ENCODE peak calls at places on chromosomes 6 and 20, in four cellular contexts. J is K562, S is HepG2, L is GM12878. R is an unnamed sample.

GRCh38 chr6:3456794-3457709 is at the start of gene SLC22A23:
- DNase-seq in J (peak; percentile 86), S (peak; percentile 56), L (no peak), R (peak; percentile 88)

GRCh38 chr6:89487864-89488263 is 54.9 kb downstream of the ANKRD6 start:
- DNase-seq in J (no peak), S (no peak), L (no peak), R (no peak)

GRCh38 chr6:170152111-170152926 is 138.6 kb downstream of the DLL1 start:
- DNase-seq in J (no peak), S (no peak), L (no peak), R (no peak)

GRCh38 chr6:47187883-47188587 is 121.7 kb downstream of the TNFRSF21 start:
- DNase-seq in J (no peak), S (peak; percentile 81), L (no peak), R (no peak)

GRCh38 chr6:80217799-80218198 is 111.3 kb downstream of the BCKDHB start:
- DNase-seq in J (no peak), S (no peak), L (no peak), R (no peak)

GRCh38 chr20:46226602-46227001 is 81.7 kb downstream of the CDH22 start:
- DNase-seq in J (no peak), S (no peak), L (no peak), R (no peak)

GRCh38 chr6:106059331-106059730 is 26.8 kb upstream of the PRDM1 start:
- DNase-seq in J (no peak), S (no peak), L (no peak), R (no peak)

GRCh38 chr20:32589256-32589655 is 4.1 kb upstream of the NOL4L start:
- DNase-seq in J (no peak), S (no peak), L (no peak), R (no peak)

GRCh38 chr6:75751443-75751842 is 2.4 kb downstream of the MYO6 start:
- DNase-seq in J (no peak), S (no peak), L (no peak), R (no peak)

GRCh38 chr20:6698056-6698455 is 69.4 kb upstream of the BMP2 start:
- DNase-seq in J (no peak), S (peak; percentile 66), L (no peak), R (no peak)

GRCh38 chr6:142926494-142927273 is 18.3 kb downstream of the HIVEP2 start:
- DNase-seq in J (peak; percentile 60), S (peak; percentile 93), L (no peak), R (peak; percentile 61)

GRCh38 chr6:81997091-81997926 is 244.8 kb upstream of the TENT5A start:
- DNase-seq in J (peak; percentile 3), S (no peak), L (peak; percentile 57), R (no peak)

GRCh38 chr6:168525926-168526630 is 85.1 kb downstream of the SMOC2 start:
- DNase-seq in J (no peak), S (no peak), L (no peak), R (no peak)

GRCh38 chr6:134502614-134503541 is 185.0 kb upstream of the SGK1 start:
- DNase-seq in J (no peak), S (no peak), L (no peak), R (no peak)

GRCh38 chr6:161226005-161226964 is 47.6 kb downstream of the AGPAT4 start:
- DNase-seq in J (peak; percentile 96), S (no peak), L (no peak), R (no peak)

GRCh38 chr6:4640139-4640538 is 136.1 kb upstream of the CDYL start:
- DNase-seq in J (no peak), S (no peak), L (no peak), R (no peak)

GRCh38 chr20:63980317-63980805 is 571 bp upstream of the PRPF6 start:
- DNase-seq in J (no peak), S (peak; percentile 50), L (no peak), R (no peak)

GRCh38 chr20:37161830-37162549 is 17.1 kb upstream of the RPN2 start:
- DNase-seq in J (peak; percentile 69), S (no peak), L (no peak), R (no peak)
- TF ChIP-seq FOXK2 in J (no peak), S (no peak), L (no peak), R (no peak)

GRCh38 chr6:10659697-10660348 is 34.6 kb downstream of the C6orf52 start:
- DNase-seq in J (peak; percentile 40), S (no peak), L (no peak), R (no peak)
- TF ChIP-seq FOXK2 in J (no peak), S (no peak), L (no peak), R (no peak)

GRCh38 chr6:141467881-141468280 is 664.8 kb upstream of the GJE1 start:
- DNase-seq in J (no peak), S (no peak), L (no peak), R (no peak)
- TF ChIP-seq FOXK2 in J (no peak), S (no peak), L (no peak), R (no peak)

DNA sequence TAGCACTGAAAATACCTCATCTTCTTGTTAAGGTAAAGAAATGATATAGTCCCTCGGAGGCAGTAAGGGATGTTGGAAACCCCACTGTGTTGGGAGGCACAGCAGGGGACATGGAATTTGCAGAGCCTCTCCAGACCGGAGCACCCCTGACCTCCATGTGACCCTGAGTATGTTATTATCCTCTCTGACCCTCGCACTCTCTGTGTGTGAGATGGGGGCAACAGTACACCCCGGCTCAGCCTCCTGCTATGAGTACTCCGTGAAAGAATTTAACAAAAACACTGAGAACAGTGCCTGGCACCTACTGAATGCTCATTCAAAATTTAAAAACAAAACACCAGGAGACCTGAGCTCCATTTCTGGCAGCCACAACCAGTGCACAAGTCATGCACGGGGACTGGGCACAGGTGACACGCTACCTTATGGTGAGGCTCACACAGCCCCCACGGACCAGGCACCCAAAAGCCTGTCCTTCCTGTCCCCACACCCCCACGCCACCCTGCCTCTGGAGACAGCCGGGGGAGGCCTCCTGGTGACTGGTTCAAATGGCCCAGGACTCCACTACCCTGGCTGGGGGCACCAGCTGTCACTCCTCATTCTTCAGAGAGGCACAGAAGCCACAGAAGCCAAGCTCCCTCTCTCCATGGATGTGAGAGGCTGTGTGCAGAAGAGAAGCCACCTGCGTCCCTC is 6.1 kb downstream of the NINL start:
- DNase-seq in J (no peak), S (peak; percentile 87), L (no peak), R (no peak)
- TF ChIP-seq FOXK2 in J (no peak), S (no peak), L (no peak), R (no peak)

DNA sequence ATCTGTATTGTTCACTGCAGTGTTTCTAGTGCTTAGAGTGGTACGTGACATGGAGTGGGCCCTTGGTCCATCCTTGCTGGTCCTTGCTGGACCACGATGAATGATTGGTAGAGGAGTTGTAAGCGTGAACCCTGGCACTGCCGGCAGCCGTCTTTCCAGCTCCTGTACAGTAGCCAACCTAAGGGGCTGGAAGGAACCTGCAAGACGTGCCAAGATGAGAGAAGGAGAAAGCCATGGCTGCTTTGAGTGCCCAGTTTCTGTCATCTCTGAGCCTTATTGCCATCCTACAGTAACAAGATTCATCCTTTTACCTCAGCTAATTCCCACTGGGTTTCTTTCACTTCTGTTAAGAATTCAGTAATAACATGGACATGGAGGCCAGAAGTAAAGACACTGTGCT is 5.9 kb downstream of the DHX35 start:
- DNase-seq in J (no peak), S (no peak), L (no peak), R (no peak)
- TF ChIP-seq FOXK2 in J (no peak), S (no peak), L (no peak), R (no peak)

DNA sequence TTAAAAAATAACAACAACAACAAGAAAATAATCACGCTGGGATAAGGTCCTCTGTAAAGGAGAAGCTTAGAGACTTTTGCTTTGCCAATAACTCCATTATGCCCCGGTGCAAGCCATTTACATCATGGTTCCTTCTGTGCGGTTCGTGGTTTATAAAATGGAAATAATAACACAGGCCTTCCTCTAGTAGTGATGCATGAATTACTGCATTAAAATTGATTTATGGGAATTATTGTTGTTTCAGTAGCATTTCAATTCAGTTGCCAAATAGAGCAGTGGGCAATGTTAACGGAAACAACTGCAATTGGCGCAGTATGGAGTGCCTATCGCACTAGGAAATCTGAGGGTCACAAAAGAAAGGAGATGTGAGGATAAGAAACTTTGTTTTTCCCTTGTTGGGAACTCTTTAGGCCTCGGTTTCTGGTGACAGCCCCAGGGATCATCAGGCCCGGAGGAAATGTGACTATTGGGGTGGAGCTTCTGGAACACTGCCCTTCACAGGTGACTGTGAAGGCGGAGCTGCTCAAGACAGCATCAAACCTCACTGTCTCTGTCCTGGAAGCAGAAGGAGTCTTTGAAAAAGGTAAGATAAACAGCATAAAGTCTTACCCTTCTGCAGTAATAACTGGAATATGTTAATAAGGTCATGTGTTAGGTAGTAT is 1.1 kb downstream of the CD109 start:
- DNase-seq in J (no peak), S (no peak), L (no peak), R (no peak)
- TF ChIP-seq FOXK2 in J (no peak), S (no peak), L (no peak), R (no peak)

DNA sequence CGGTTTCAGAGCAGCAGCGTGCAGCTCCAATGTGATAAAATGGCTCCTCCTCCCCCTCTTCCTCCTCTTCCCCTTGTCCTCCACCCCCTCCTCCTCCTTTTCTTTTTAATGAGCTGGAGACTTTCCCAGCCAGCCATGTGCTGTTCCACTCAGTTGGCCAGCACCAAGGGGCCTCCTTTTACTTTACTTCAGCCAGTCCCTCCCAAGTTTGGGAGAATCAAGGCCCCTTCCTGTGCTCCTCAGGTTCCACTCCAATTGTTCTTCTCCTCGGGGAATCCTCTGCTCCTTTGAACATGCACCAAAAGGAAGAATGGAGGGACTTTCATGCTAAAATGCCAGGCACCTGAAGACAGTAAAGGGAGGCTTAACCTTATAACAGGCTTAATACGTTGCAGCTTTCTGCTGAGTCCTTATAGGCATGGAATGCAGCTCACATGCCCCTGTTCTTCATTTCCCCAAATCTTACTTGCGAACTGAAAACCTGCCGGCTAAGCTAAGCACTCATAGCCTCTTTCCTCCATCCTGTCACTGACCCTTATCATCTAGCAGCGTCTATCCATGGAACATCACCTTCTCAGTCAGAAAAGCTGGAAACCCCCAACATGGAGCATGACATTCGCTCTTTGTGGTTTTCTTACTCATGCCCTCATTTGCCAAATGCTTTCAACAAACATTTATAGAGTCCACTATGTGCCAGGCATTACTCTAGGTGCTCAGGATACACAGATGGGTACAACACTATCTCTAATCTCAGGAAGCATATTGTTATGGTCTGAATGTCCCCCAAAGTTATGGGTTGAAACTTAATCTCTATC is 170.6 kb downstream of the PHACTR1 start:
- DNase-seq in J (no peak), S (no peak), L (no peak), R (no peak)
- TF ChIP-seq FOXK2 in J (no peak), S (no peak), L (no peak), R (no peak)

R was measured in HEK293T.